ENCODE peak calls at places on chromosomes 2 and 18, in four cellular contexts. J, R, E and X are unnamed samples.

GRCh38 chr2:149330127-149331022 is at the start of gene LYPD6:
- DNase-seq in J (peak; percentile 95), R (peak; percentile 81), E (no peak), X (no peak)

GRCh38 chr2:158936978-158937377 is 31.5 kb upstream of the TANC1 start:
- DNase-seq in J (peak; percentile 8), R (peak; percentile 99), E (no peak), X (peak; percentile 95)

GRCh38 chr2:220192994-220193753 is 565.7 kb downstream of the SLC4A3 start:
- DNase-seq in J (no peak), R (no peak), E (no peak), X (no peak)

GRCh38 chr2:203662963-203663362 is 43.5 kb upstream of the CD28 start:
- DNase-seq in J (peak; percentile 30), R (no peak), E (no peak), X (no peak)

GRCh38 chr18:49023281-49023937 is 72.6 kb upstream of the SMAD7 start:
- DNase-seq in J (no peak), R (no peak), E (no peak), X (no peak)

GRCh38 chr2:205754924-205755321 is 72.6 kb downstream of the NRP2 start:
- DNase-seq in J (no peak), R (no peak), E (no peak), X (no peak)

GRCh38 chr2:120341977-120342376 is 4.0 kb upstream of the INHBB start:
- DNase-seq in J (no peak), R (no peak), E (no peak), X (no peak)

GRCh38 chr18:58578321-58578720 is 50.6 kb downstream of the ALPK2 start:
- DNase-seq in J (peak; percentile 52), R (no peak), E (no peak), X (no peak)

GRCh38 chr2:2645162-2645855 is 314.2 kb upstream of the MYT1L start:
- DNase-seq in J (no peak), R (no peak), E (no peak), X (no peak)

GRCh38 chr2:70935468-70936164 is at the start of gene ATP6V1B1:
- DNase-seq in J (peak; percentile 80), R (no peak), E (no peak), X (no peak)

GRCh38 chr2:224175010-224175409 is 135.9 kb upstream of the SERPINE2 start:
- DNase-seq in J (peak; percentile 63), R (no peak), E (no peak), X (no peak)